ENCODE peak calls at places on chromosome 9, in nine cellular contexts. Y is activated gamma-delta T cell treated with anti-CD3 and anti-CD28 coated beads, Interleukin-2, amount 50 U/mL, for 16 hours; S is stimulated activated CD8-positive, alpha-beta memory T cell treated with anti-CD3 and anti-CD28 coated beads, Interleukin-12 subunit alpha, Interleukin-12 subunit beta, amount 100 ng/mL, for 1 hour; B is upper lobe of right lung; A is effector memory CD8-positive, alpha-beta T cell; L is NCI-H1930; I is aorta; N is T-helper 1 cell; O is type B pancreatic cell. E is an unnamed sample.

GRCh38 chr9:137758067-137758466 is 119.5 kb upstream of the CACNA1B start:
- DNase-seq in L (no peak), B (no peak), I (no peak), O (no peak), N (no peak), A (no peak), S (no peak), Y (no peak), E (no peak)

GRCh38 chr9:12631866-12632265 is 61.3 kb upstream of the TYRP1 start:
- DNase-seq in I (no peak), Y (no peak), S (no peak), O (no peak), L (no peak), N (no peak), A (no peak), B (no peak), E (no peak)

GRCh38 chr9:81490605-81491331 is 198.6 kb downstream of the TLE1 start:
- DNase-seq in A (no peak), I (no peak), O (no peak), S (no peak), Y (no peak), N (no peak), B (no peak), L (no peak), E (no peak)

GRCh38 chr9:13491493-13492424 is 212.3 kb upstream of the MPDZ start:
- DNase-seq in Y (no peak), B (no peak), N (no peak), S (no peak), A (no peak), O (no peak), L (no peak), I (no peak), E (no peak)

GRCh38 chr9:20985851-20986600 is 45.4 kb downstream of the HACD4 start:
- DNase-seq in O (no peak), I (no peak), L (no peak), Y (no peak), A (no peak), B (no peak), S (no peak), N (no peak), E (no peak)

GRCh38 chr9:107213561-107214028 is 69.5 kb upstream of the RAD23B start:
- DNase-seq in B (no peak), I (no peak), S (peak), N (no peak), A (peak), O (no peak), Y (peak), L (no peak), E (no peak)

GRCh38 chr9:83199240-83199639 is 136.3 kb upstream of the RASEF start:
- DNase-seq in B (no peak), S (no peak), I (no peak), A (no peak), L (no peak), O (no peak), Y (no peak), N (no peak), E (no peak)

GRCh38 chr9:15299374-15299939 is 7.6 kb downstream of the TTC39B start:
- DNase-seq in Y (peak), L (no peak), I (no peak), N (peak), S (peak), A (peak), B (no peak), O (no peak), E (no peak)

GRCh38 chr9:136225366-136225747 is 20.3 kb downstream of the QSOX2 start:
- DNase-seq in I (no peak), A (peak), O (no peak), L (no peak), N (peak), B (no peak), Y (no peak), S (no peak), E (no peak)

GRCh38 chr9:95666785-95667155 is 150.0 kb upstream of the PTCH1 start:
- DNase-seq in N (no peak), B (no peak), L (no peak), A (no peak), I (no peak), S (no peak), O (no peak), Y (no peak), E (no peak)

GRCh38 chr9:120859361-120859760 is 16.6 kb upstream of the PSMD5 start:
- DNase-seq in N (no peak), O (no peak), I (no peak), Y (no peak), L (no peak), A (no peak), S (no peak), B (no peak), E (no peak)

GRCh38 chr9:14640294-14640693 is 52.9 kb downstream of the ZDHHC21 start:
- DNase-seq in Y (no peak), I (no peak), B (no peak), L (no peak), A (no peak), O (no peak), S (no peak), N (no peak), E (no peak)

GRCh38 chr9:104772707-104773106 is 8.8 kb downstream of the NIPSNAP3B start:
- DNase-seq in Y (no peak), N (no peak), A (no peak), L (no peak), I (no peak), B (no peak), S (no peak), O (no peak), E (no peak)

GRCh38 chr9:136564379-136564988 is 18.6 kb upstream of the NOTCH1 start:
- DNase-seq in Y (no peak), L (no peak), I (peak), B (peak), S (no peak), O (no peak), A (no peak), N (no peak), E (no peak)

GRCh38 chr9:16312116-16312515 is 558.4 kb downstream of the BNC2 start:
- DNase-seq in A (no peak), L (no peak), O (no peak), N (no peak), Y (no peak), I (no peak), S (no peak), B (no peak), E (no peak)

GRCh38 chr9:96022445-96023031 is 147.0 kb downstream of the ERCC6L2 start:
- DNase-seq in O (no peak), S (no peak), N (no peak), L (no peak), I (no peak), B (peak), A (no peak), Y (peak), E (no peak)

GRCh38 chr9:115138151-115138550 is 20.2 kb upstream of the TNC start:
- DNase-seq in Y (no peak), S (no peak), B (no peak), I (no peak), L (no peak), N (no peak), O (no peak), A (no peak), E (no peak)

GRCh38 chr9:78032599-78033457 is 1.2 kb upstream of the GNAQ start:
- DNase-seq in S (no peak), L (no peak), Y (no peak), A (no peak), N (no peak), I (no peak), O (no peak), B (no peak), E (no peak)

GRCh38 chr9:105309531-105309931 is 65.1 kb downstream of the SLC44A1 start:
- DNase-seq in I (no peak), A (no peak), L (peak), O (no peak), S (no peak), Y (no peak), B (no peak), N (no peak), E (no peak)

GRCh38 chr9:121498150-121498486 is 1.5 kb downstream of the GGTA1 start:
- DNase-seq in L (peak), A (peak), I (peak), O (no peak), Y (peak), B (no peak), S (peak), N (peak), E (no peak)

GRCh38 chr9:12916037-12916436 is 141.2 kb downstream of the LURAP1L start:
- DNase-seq in Y (no peak), B (no peak), A (no peak), I (no peak), O (no peak), S (no peak), N (no peak), L (no peak), E (no peak)

GRCh38 chr9:129174724-129175514 is 3.1 kb downstream of the IER5L start:
- DNase-seq in A (peak), L (no peak), Y (no peak), I (peak), B (peak), O (no peak), S (no peak), N (no peak), E (no peak)

GRCh38 chr9:88747768-88748167 is 212.8 kb downstream of the NXNL2 start:
- DNase-seq in B (no peak), S (no peak), A (no peak), L (no peak), I (no peak), N (no peak), O (no peak), Y (no peak), E (no peak)

GRCh38 chr9:86093788-86094555 is 5.4 kb downstream of the GOLM1 start:
- DNase-seq in N (no peak), L (no peak), O (no peak), Y (no peak), S (no peak), A (no peak), B (peak), I (no peak), E (no peak)

GRCh38 chr9:113556877-113557593 is 93.5 kb downstream of the RGS3 start:
- DNase-seq in I (peak), Y (no peak), A (no peak), O (no peak), B (no peak), L (no peak), N (no peak), S (no peak), E (no peak)

GRCh38 chr9:72509053-72509452 is 12.4 kb upstream of the TMC1 start:
- DNase-seq in Y (no peak), N (no peak), S (no peak), L (no peak), I (no peak), O (no peak), A (no peak), B (no peak), E (no peak)

GRCh38 chr9:12813960-12814876 is 39.4 kb downstream of the LURAP1L start:
- DNase-seq in O (no peak), I (peak), B (no peak), A (no peak), N (no peak), L (peak), Y (no peak), S (no peak), E (no peak)

GRCh38 chr9:88777498-88778312 is 213.6 kb upstream of the S1PR3 start:
- DNase-seq in I (peak), A (no peak), B (no peak), O (no peak), S (no peak), N (no peak), L (no peak), Y (no peak), E (no peak)

GRCh38 chr9:33349743-33350142 is 52.6 kb downstream of the AQP7 start:
- DNase-seq in O (peak), S (no peak), L (no peak), I (no peak), B (no peak), N (no peak), Y (no peak), A (no peak), E (no peak)

GRCh38 chr9:126347911-126348760 is 21.5 kb downstream of the MVB12B start:
- DNase-seq in L (no peak), N (no peak), S (no peak), I (no peak), A (no peak), B (peak), Y (no peak), O (no peak), E (no peak)

GRCh38 chr9:78821126-78821822 is 524.3 kb downstream of the PSAT1 start:
- DNase-seq in O (no peak), Y (no peak), A (no peak), L (no peak), I (no peak), S (no peak), B (no peak), N (no peak), E (no peak)

GRCh38 chr9:134702291-134702690 is 60.7 kb downstream of the COL5A1 start:
- DNase-seq in S (no peak), I (no peak), L (no peak), N (no peak), O (no peak), Y (no peak), A (no peak), B (no peak), E (no peak)

GRCh38 chr9:105047652-105048031 is 119.7 kb upstream of the ABCA1 start:
- DNase-seq in I (no peak), S (no peak), B (no peak), N (no peak), Y (no peak), O (no peak), A (no peak), L (no peak), E (no peak)

E was measured in cortex of kidney.